ENCODE peak calls at places on chromosomes 1 and 21, in ten cellular contexts. N is ovary; J is IMR-90; E is PC-9; T is GM23248; Y is BE2C; H is psoas muscle; F is breast epithelium; W is CD8-positive, alpha-beta T cell; Z is tibial nerve. S is an unnamed sample.

GRCh38 chr21:33206771-33207290 is 22.9 kb upstream of the IFNAR2 start:
- DNase-seq in N (no peak), J (no peak), E (no peak), T (no peak), Y (no peak), H (no peak), F (no peak), W (no peak), Z (no peak), S (no peak)

GRCh38 chr1:67708606-67709005 is 23.6 kb downstream of the GADD45A start:
- DNase-seq in N (no peak), J (no peak), E (peak; percentile 67), T (no peak), Y (no peak), H (no peak), F (no peak), W (no peak), Z (no peak), S (no peak)

GRCh38 chr1:106700151-106700550 is 356.3 kb upstream of the PRMT6 start:
- DNase-seq in N (no peak), J (peak; percentile 16), E (no peak), T (peak; percentile 76), Y (no peak), H (no peak), F (no peak), W (no peak), Z (no peak), S (no peak)

GRCh38 chr1:175338447-175339135 is 146.0 kb upstream of the KIAA0040 start:
- DNase-seq in N (no peak), J (no peak), E (no peak), T (peak; percentile 12), Y (peak; percentile 59), H (no peak), F (no peak), W (peak; percentile 57), Z (no peak), S (peak; percentile 76)

GRCh38 chr1:162587347-162587746 is 25.8 kb downstream of the UAP1 start:
- DNase-seq in N (no peak), J (no peak), E (no peak), T (no peak), Y (no peak), H (no peak), F (peak; percentile 64), W (no peak), Z (no peak), S (no peak)

GRCh38 chr1:23393706-23394105 is 24.1 kb upstream of the ZNF436 start:
- DNase-seq in N (peak; percentile 87), J (peak; percentile 76), E (no peak), T (peak; percentile 68), Y (peak; percentile 42), H (peak; percentile 75), F (peak; percentile 31), W (no peak), Z (peak; percentile 54), S (no peak)

GRCh38 chr1:155574077-155574476 is 11.5 kb upstream of the ASH1L start:
- DNase-seq in N (no peak), J (no peak), E (no peak), T (no peak), Y (no peak), H (no peak), F (no peak), W (no peak), Z (no peak), S (no peak)

GRCh38 chr1:48250572-48250971 is 28.1 kb downstream of the SLC5A9 start:
- DNase-seq in N (no peak), J (no peak), E (no peak), T (no peak), Y (no peak), H (no peak), F (no peak), W (no peak), Z (no peak), S (no peak)

GRCh38 chr1:76425104-76425842 is 350.7 kb downstream of the ST6GALNAC3 start:
- DNase-seq in N (no peak), J (no peak), E (no peak), T (no peak), Y (no peak), H (no peak), F (no peak), W (no peak), Z (no peak), S (no peak)

GRCh38 chr1:234719454-234720258 is 109.7 kb upstream of the IRF2BP2 start:
- DNase-seq in N (no peak), J (no peak), E (no peak), T (no peak), Y (no peak), H (no peak), F (no peak), W (no peak), Z (no peak), S (no peak)

GRCh38 chr21:45405271-45405818 is 380 bp downstream of the COL18A1 start:
- DNase-seq in N (peak; percentile 76), J (peak; percentile 34), E (no peak), T (peak; percentile 57), Y (no peak), H (peak; percentile 73), F (no peak), W (no peak), Z (peak; percentile 31), S (no peak)

GRCh38 chr1:205588691-205589445 is 42.9 kb downstream of the ELK4 start:
- DNase-seq in N (no peak), J (peak; percentile 74), E (no peak), T (peak; percentile 61), Y (peak; percentile 46), H (peak; percentile 50), F (no peak), W (no peak), Z (no peak), S (peak; percentile 48)

GRCh38 chr1:202571719-202572339 is 138.4 kb downstream of the SYT2 start:
- DNase-seq in N (no peak), J (peak; percentile 59), E (no peak), T (peak; percentile 66), Y (peak; percentile 57), H (no peak), F (no peak), W (no peak), Z (no peak), S (peak; percentile 56)

GRCh38 chr1:11792106-11792505 is 13.7 kb downstream of the MTHFR start:
- DNase-seq in N (peak; percentile 44), J (no peak), E (no peak), T (no peak), Y (no peak), H (no peak), F (no peak), W (no peak), Z (no peak), S (no peak)
- H3K4me1 ChIP-seq in N (peaks cover 32% of the 10 kb centered on the region), J (peaks cover 39% of the 10 kb centered on the region), E (peaks cover 4% of the 10 kb centered on the region), T (peaks cover 24% of the 10 kb centered on the region), Y (no peaks in the 10 kb centered on the region), H (peaks cover 68% of the 10 kb centered on the region), F (no peaks in the 10 kb centered on the region), W (no peaks in the 10 kb centered on the region), Z (no peaks in the 10 kb centered on the region), S (no peaks in the 10 kb centered on the region)

DNA sequence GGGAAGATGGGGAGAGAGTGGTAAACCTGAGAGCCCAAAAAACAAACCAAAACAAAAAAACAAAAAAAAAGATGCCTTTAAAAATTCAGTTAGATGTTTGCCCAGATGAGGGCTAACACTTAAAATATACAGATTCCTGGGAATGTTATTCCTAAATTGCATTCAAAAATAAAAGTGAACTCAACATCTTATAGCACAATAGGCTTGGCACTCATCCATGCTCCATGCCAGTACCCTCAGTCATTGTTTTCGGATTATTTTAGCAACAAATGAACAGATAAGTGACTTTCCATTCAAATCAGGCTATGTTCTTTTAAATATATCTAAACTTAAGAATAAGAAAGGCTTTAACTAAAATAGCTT is 3.7 kb downstream of the ATP1A1 start:
- DNase-seq in N (no peak), J (peak; percentile 11), E (no peak), T (peak; percentile 81), Y (no peak), H (no peak), F (no peak), W (no peak), Z (no peak), S (no peak)
- H3K4me1 ChIP-seq in N (peaks cover 25% of the 10 kb centered on the region), J (peaks cover 27% of the 10 kb centered on the region), E (peaks cover 55% of the 10 kb centered on the region), T (peaks cover 52% of the 10 kb centered on the region), Y (peaks cover 25% of the 10 kb centered on the region), H (peaks cover 82% of the 10 kb centered on the region), F (peaks cover 7% of the 10 kb centered on the region), W (peaks cover 69% of the 10 kb centered on the region), Z (no peaks in the 10 kb centered on the region), S (peaks cover 39% of the 10 kb centered on the region)

GRCh38 chr1:64963466-64963865 is 2.9 kb downstream of the JAK1 start:
- DNase-seq in N (no peak), J (no peak), E (no peak), T (no peak), Y (no peak), H (no peak), F (no peak), W (no peak), Z (no peak), S (no peak)
- H3K4me1 ChIP-seq in N (peaks cover 12% of the 10 kb centered on the region), J (peaks cover 2% of the 10 kb centered on the region), E (peaks cover 19% of the 10 kb centered on the region), T (peaks cover 8% of the 10 kb centered on the region), Y (no peaks in the 10 kb centered on the region), H (peaks cover 69% of the 10 kb centered on the region), F (no peaks in the 10 kb centered on the region), W (peaks cover 78% of the 10 kb centered on the region), Z (no peaks in the 10 kb centered on the region), S (peaks cover 19% of the 10 kb centered on the region)

GRCh38 chr1:30877205-30877912 is 31.2 kb downstream of the SDC3 start:
- DNase-seq in N (peak; percentile 49), J (peak; percentile 87), E (no peak), T (peak; percentile 84), Y (no peak), H (peak; percentile 83), F (peak; percentile 84), W (no peak), Z (peak; percentile 72), S (peak; percentile 77)
- H3K4me1 ChIP-seq in N (no peaks in the 10 kb centered on the region), J (peaks cover 32% of the 10 kb centered on the region), E (no peaks in the 10 kb centered on the region), T (peaks cover 17% of the 10 kb centered on the region), Y (no peaks in the 10 kb centered on the region), H (no peaks in the 10 kb centered on the region), F (peaks cover 7% of the 10 kb centered on the region), W (no peaks in the 10 kb centered on the region), Z (no peaks in the 10 kb centered on the region), S (peaks cover 25% of the 10 kb centered on the region)

GRCh38 chr1:8384577-8384976 is 66.7 kb downstream of the SLC45A1 start:
- DNase-seq in N (no peak), J (no peak), E (no peak), T (peak; percentile 44), Y (no peak), H (peak; percentile 84), F (no peak), W (no peak), Z (no peak), S (no peak)
- H3K4me1 ChIP-seq in N (peaks cover 17% of the 10 kb centered on the region), J (peaks cover 23% of the 10 kb centered on the region), E (no peaks in the 10 kb centered on the region), T (peaks cover 6% of the 10 kb centered on the region), Y (no peaks in the 10 kb centered on the region), H (peaks cover 81% of the 10 kb centered on the region), F (peaks cover 4% of the 10 kb centered on the region), W (peaks cover 32% of the 10 kb centered on the region), Z (no peaks in the 10 kb centered on the region), S (peaks cover 3% of the 10 kb centered on the region)

GRCh38 chr1:9086060-9086459 is 16.6 kb upstream of the SLC2A5 start:
- DNase-seq in N (peak; percentile 9), J (no peak), E (no peak), T (peak; percentile 7), Y (no peak), H (no peak), F (no peak), W (no peak), Z (no peak), S (no peak)
- H3K4me1 ChIP-seq in N (no peaks in the 10 kb centered on the region), J (peaks cover 8% of the 10 kb centered on the region), E (peaks cover 20% of the 10 kb centered on the region), T (peaks cover 7% of the 10 kb centered on the region), Y (no peaks in the 10 kb centered on the region), H (no peaks in the 10 kb centered on the region), F (no peaks in the 10 kb centered on the region), W (no peaks in the 10 kb centered on the region), Z (no peaks in the 10 kb centered on the region), S (no peaks in the 10 kb centered on the region)